ENCODE peak calls at places on chromosome 2, in nine cellular contexts. K, Z, S, T, P, N, O, U and X are unnamed samples.
A peak's percentile ranks its signal among the peaks of the same experiment; 100 is the strongest.

GRCh38 chr2:204947448-204947847 is 402.2 kb downstream of the PARD3B start:
- DNase-seq in N (no peak), K (no peak), S (no peak), P (no peak), O (no peak), U (no peak), T (no peak), Z (peak; percentile 13), X (no peak)

GRCh38 chr2:172836386-172837200 is 100.9 kb downstream of the RAPGEF4 start:
- DNase-seq in Z (peak; percentile 38), N (peak; percentile 86), K (no peak), U (no peak), S (no peak), O (no peak), P (no peak), T (peak; percentile 86), X (peak; percentile 11)

GRCh38 chr2:121504316-121504715 is 26.4 kb upstream of the RNU4ATAC start:
- DNase-seq in Z (no peak), S (no peak), P (no peak), K (no peak), T (no peak), U (no peak), N (peak; percentile 45), O (no peak), X (no peak)

GRCh38 chr2:237673130-237673921 is 45.9 kb downstream of the LRRFIP1 start:
- DNase-seq in K (no peak), P (no peak), O (peak; percentile 87), U (peak; percentile 92), N (peak; percentile 70), S (peak; percentile 96), T (no peak), Z (peak; percentile 50), X (peak; percentile 89)

GRCh38 chr2:216041438-216041837 is 28.1 kb upstream of the MREG start:
- DNase-seq in P (no peak), O (no peak), Z (no peak), N (no peak), K (no peak), U (no peak), T (no peak), S (no peak), X (no peak)

GRCh38 chr2:211144078-211144477 is 587.7 kb downstream of the CPS1 start:
- DNase-seq in P (no peak), S (no peak), N (peak; percentile 81), Z (peak; percentile 54), O (no peak), U (no peak), T (peak; percentile 9), K (no peak), X (no peak)

GRCh38 chr2:159098374-159098773 is 129.9 kb downstream of the TANC1 start:
- DNase-seq in P (no peak), K (no peak), S (no peak), N (no peak), U (no peak), Z (no peak), T (no peak), O (no peak), X (no peak)

GRCh38 chr2:161576421-161576820 is 47.8 kb upstream of the SLC4A10 start:
- DNase-seq in U (peak; percentile 29), S (no peak), N (no peak), O (no peak), T (no peak), Z (peak; percentile 16), K (no peak), P (no peak), X (no peak)

GRCh38 chr2:112644155-112644932 is 1.4 kb upstream of the SLC20A1 start:
- DNase-seq in N (peak; percentile 64), O (no peak), U (no peak), S (no peak), K (no peak), T (no peak), P (no peak), Z (peak; percentile 84), X (no peak)

GRCh38 chr2:229922449-229923386 is at the start of gene FBXO36:
- DNase-seq in O (peak; percentile 79), U (peak; percentile 94), N (peak; percentile 64), T (peak; percentile 7), K (peak; percentile 57), S (peak; percentile 96), P (peak; percentile 91), Z (peak; percentile 76), X (peak; percentile 83)

GRCh38 chr2:169361706-169362345 is 508 bp downstream of the LRP2 start:
- DNase-seq in N (peak; percentile 11), Z (peak; percentile 11), S (peak; percentile 73), T (no peak), U (peak; percentile 32), O (no peak), K (no peak), P (no peak), X (no peak)

GRCh38 chr2:158893057-158893456 is 75.4 kb upstream of the TANC1 start:
- DNase-seq in K (peak; percentile 52), Z (no peak), U (no peak), N (peak; percentile 71), T (no peak), S (no peak), O (no peak), P (no peak), X (no peak)

GRCh38 chr2:201517094-201517493 is 65.6 kb downstream of the STRADB start:
- DNase-seq in S (no peak), O (no peak), Z (no peak), P (no peak), N (peak; percentile 77), T (no peak), U (no peak), K (no peak), X (no peak)

GRCh38 chr2:46163031-46163430 is 134.2 kb upstream of the EPAS1 start:
- DNase-seq in O (no peak), N (no peak), U (no peak), Z (no peak), S (no peak), T (no peak), K (no peak), P (no peak), X (no peak)

GRCh38 chr2:40372586-40372985 is 79.3 kb downstream of the SLC8A1 start:
- DNase-seq in T (no peak), P (no peak), S (no peak), N (peak; percentile 42), K (no peak), O (no peak), U (no peak), Z (no peak), X (no peak)

GRCh38 chr2:210203162-210203561 is 22.1 kb downstream of the ACADL start:
- DNase-seq in S (no peak), P (no peak), N (no peak), O (no peak), U (no peak), Z (no peak), K (no peak), T (no peak), X (no peak)

GRCh38 chr2:11534746-11535484 is 1.1 kb downstream of the GREB1 start:
- DNase-seq in N (no peak), S (no peak), P (no peak), K (no peak), Z (no peak), T (no peak), U (peak; percentile 11), O (no peak), X (no peak)

GRCh38 chr2:153268941-153269461 is 209.6 kb downstream of the RPRM start:
- DNase-seq in T (no peak), P (no peak), O (no peak), S (no peak), U (no peak), Z (no peak), K (no peak), N (no peak), X (no peak)

GRCh38 chr2:138818479-138818878 is 38.3 kb upstream of the NXPH2 start:
- DNase-seq in P (no peak), S (no peak), O (no peak), U (no peak), T (no peak), Z (no peak), N (no peak), K (no peak), X (no peak)

GRCh38 chr2:85728883-85729824 is 24.6 kb upstream of the ATOH8 start:
- DNase-seq in U (peak; percentile 87), Z (peak; percentile 75), T (no peak), S (peak; percentile 95), N (peak; percentile 58), K (no peak), O (peak; percentile 39), P (peak; percentile 90), X (peak; percentile 50)

GRCh38 chr2:216404010-216404618 is 8.2 kb upstream of the SMARCAL1 start:
- DNase-seq in Z (peak; percentile 53), N (no peak), P (peak; percentile 43), S (no peak), K (peak; percentile 18), U (peak; percentile 63), T (no peak), O (no peak), X (peak; percentile 36)

GRCh38 chr2:64675860-64676259 is 22.1 kb upstream of the SERTAD2 start:
- DNase-seq in K (no peak), N (peak; percentile 63), Z (peak; percentile 52), P (no peak), O (peak; percentile 43), U (peak; percentile 85), S (no peak), T (no peak), X (peak; percentile 51)

GRCh38 chr2:76998713-76999112 is 523.5 kb downstream of the LRRTM4 start:
- DNase-seq in K (no peak), S (no peak), P (no peak), Z (no peak), T (no peak), N (peak; percentile 34), U (no peak), O (no peak), X (no peak)

GRCh38 chr2:98399112-98399511 is 45.5 kb upstream of the INPP4A start:
- DNase-seq in P (no peak), O (no peak), S (no peak), Z (no peak), K (no peak), N (no peak), T (no peak), U (no peak), X (no peak)

GRCh38 chr2:217599906-217600305 is 402.9 kb downstream of the TNS1 start:
- DNase-seq in P (no peak), T (no peak), S (no peak), N (peak; percentile 24), O (no peak), K (no peak), Z (no peak), U (no peak), X (no peak)

GRCh38 chr2:200635251-200635650 is 49.4 kb downstream of the AOX1 start:
- DNase-seq in P (no peak), K (no peak), Z (no peak), U (no peak), O (no peak), N (no peak), S (no peak), T (no peak), X (no peak)

GRCh38 chr2:143150287-143150686 is 21.1 kb downstream of the ARHGAP15 start:
- DNase-seq in U (no peak), T (no peak), P (no peak), O (no peak), S (no peak), N (no peak), Z (no peak), K (no peak), X (no peak)

GRCh38 chr2:38407111-38407682 is 30.1 kb upstream of the ATL2 start:
- DNase-seq in N (no peak), K (no peak), O (no peak), Z (no peak), P (no peak), S (peak; percentile 72), U (no peak), T (no peak), X (no peak)

GRCh38 chr2:10036095-10036879 is 7.1 kb upstream of the KLF11 start:
- DNase-seq in P (peak; percentile 84), U (peak; percentile 52), T (no peak), O (peak; percentile 23), K (peak; percentile 39), N (peak; percentile 60), Z (peak; percentile 87), S (no peak), X (no peak)

GRCh38 chr2:38106420-38107182 is 30.6 kb upstream of the CYP1B1 start:
- DNase-seq in N (peak; percentile 82), U (no peak), K (no peak), O (no peak), S (no peak), P (no peak), T (no peak), Z (peak; percentile 53), X (no peak)

GRCh38 chr2:98936133-98936916 is at the start of gene CRACDL:
- DNase-seq in P (no peak), U (peak; percentile 51), K (no peak), Z (peak; percentile 39), S (no peak), N (peak; percentile 44), O (no peak), T (no peak), X (no peak)